ENCODE peak calls at places on chromosomes 6 and 20, in five cellular contexts. N, F, S, Z and P are unnamed samples.

GRCh38 chr6:105886066-105886811 is 199.9 kb upstream of the PRDM1 start:
- DNase-seq in N (no peak), F (no peak), S (no peak), Z (no peak), P (no peak)

GRCh38 chr6:139644821-139645220 is 270.4 kb upstream of the CITED2 start:
- DNase-seq in N (no peak), F (peak; percentile 5), S (no peak), Z (no peak), P (peak; percentile 64)

GRCh38 chr6:109925060-109925459 is 53.1 kb upstream of the GPR6 start:
- DNase-seq in N (no peak), F (peak; percentile 32), S (no peak), Z (no peak), P (no peak)

GRCh38 chr20:46939031-46939430 is 44.4 kb downstream of the EYA2 start:
- DNase-seq in N (no peak), F (no peak), S (no peak), Z (no peak), P (no peak)

GRCh38 chr6:136831873-136832562 is 9.6 kb downstream of the PEX7 start:
- DNase-seq in N (no peak), F (no peak), S (no peak), Z (no peak), P (no peak)

GRCh38 chr6:122069933-122070332 is 329.5 kb upstream of the HSF2 start:
- DNase-seq in N (no peak), F (no peak), S (no peak), Z (no peak), P (no peak)

GRCh38 chr20:48702388-48703041 is 125.3 kb downstream of the PREX1 start:
- DNase-seq in N (no peak), F (no peak), S (no peak), Z (no peak), P (no peak)

GRCh38 chr6:6007311-6008113 is 787 bp upstream of the NRN1 start:
- DNase-seq in N (no peak), F (peak; percentile 50), S (no peak), Z (no peak), P (no peak)

GRCh38 chr6:1200706-1201105 is 111.2 kb upstream of the FOXQ1 start:
- DNase-seq in N (no peak), F (no peak), S (no peak), Z (no peak), P (no peak)

GRCh38 chr6:141986457-141986856 is 146.3 kb upstream of the GJE1 start:
- DNase-seq in N (no peak), F (no peak), S (no peak), Z (no peak), P (no peak)

GRCh38 chr20:8464368-8464767 is 332.3 kb downstream of the PLCB1 start:
- DNase-seq in N (no peak), F (no peak), S (no peak), Z (no peak), P (no peak)

GRCh38 chr20:13863244-13863643 is 78.4 kb downstream of the NDUFAF5 start:
- DNase-seq in N (no peak), F (no peak), S (no peak), Z (no peak), P (no peak)

GRCh38 chr6:2839982-2840793 is 1.5 kb downstream of the SERPINB1 start:
- DNase-seq in N (no peak), F (no peak), S (no peak), Z (no peak), P (no peak)

GRCh38 chr20:11901127-11901526 is 16.6 kb upstream of the BTBD3 start:
- DNase-seq in N (no peak), F (no peak), S (no peak), Z (no peak), P (no peak)

GRCh38 chr20:46324960-46325703 is 16.8 kb upstream of the CDH22 start:
- DNase-seq in N (no peak), F (peak; percentile 38), S (no peak), Z (no peak), P (no peak)

GRCh38 chr6:151436814-151437213 is 15.1 kb downstream of the RMND1 start:
- DNase-seq in N (no peak), F (no peak), S (no peak), Z (no peak), P (no peak)

GRCh38 chr6:106458021-106458986 is 97.8 kb downstream of the CRYBG1 start:
- DNase-seq in N (no peak), F (no peak), S (no peak), Z (no peak), P (no peak)

GRCh38 chr6:123641497-123641896 is 4.7 kb upstream of the TRDN start:
- DNase-seq in N (no peak), F (no peak), S (no peak), Z (no peak), P (no peak)

GRCh38 chr6:17446713-17447112 is 53.3 kb downstream of the CAP2 start:
- DNase-seq in N (no peak), F (no peak), S (no peak), Z (no peak), P (no peak)

GRCh38 chr6:55601120-55601519 is 22.1 kb upstream of the HMGCLL1 start:
- DNase-seq in N (no peak), F (no peak), S (no peak), Z (no peak), P (no peak)

GRCh38 chr6:106511274-106512047 is 117.8 kb downstream of the RTN4IP1 start:
- DNase-seq in N (no peak), F (peak; percentile 44), S (peak; percentile 39), Z (peak; percentile 21), P (no peak)

GRCh38 chr6:33483678-33484077 is 29.3 kb downstream of the ZBTB9 start:
- DNase-seq in N (no peak), F (no peak), S (no peak), Z (no peak), P (no peak)

GRCh38 chr6:33477864-33478263 is 23.5 kb downstream of the ZBTB9 start:
- DNase-seq in N (no peak), F (no peak), S (no peak), Z (no peak), P (no peak)

DNA sequence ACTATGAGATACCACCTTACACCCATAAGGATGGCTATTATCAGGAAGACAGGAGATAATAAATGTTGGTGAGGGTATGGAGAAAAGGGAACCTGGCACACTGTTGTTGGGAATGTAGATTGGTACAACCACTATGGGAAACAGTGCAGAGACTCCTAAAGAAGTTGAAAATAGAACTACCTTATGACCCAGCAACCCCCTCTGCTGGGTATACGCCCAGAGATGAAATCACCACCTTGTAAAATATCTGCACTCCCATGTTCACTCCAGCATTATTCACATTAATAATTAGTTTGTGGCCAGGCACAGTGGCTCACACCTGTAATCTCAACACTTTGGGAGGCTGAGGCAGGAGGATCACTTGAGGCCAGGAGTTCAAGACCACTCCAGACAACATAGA is 26.8 kb downstream of the ZBTB9 start:
- DNase-seq in N (no peak), F (no peak), S (no peak), Z (no peak), P (no peak)
- TF ChIP-seq CTCF in N (no peak), F (no peak), S (no peak), Z (no peak), P (no peak)

GRCh38 chr20:25209400-25209799 is 13.9 kb downstream of the ENTPD6 start:
- DNase-seq in N (no peak), F (no peak), S (no peak), Z (no peak), P (no peak)
- H3K36me3 ChIP-seq in N (peaks cover 54% of the 10 kb centered on the region), F (peaks cover 14% of the 10 kb centered on the region), S (no peaks in the 10 kb centered on the region), Z (no peaks in the 10 kb centered on the region), P (no peaks in the 10 kb centered on the region)

DNA sequence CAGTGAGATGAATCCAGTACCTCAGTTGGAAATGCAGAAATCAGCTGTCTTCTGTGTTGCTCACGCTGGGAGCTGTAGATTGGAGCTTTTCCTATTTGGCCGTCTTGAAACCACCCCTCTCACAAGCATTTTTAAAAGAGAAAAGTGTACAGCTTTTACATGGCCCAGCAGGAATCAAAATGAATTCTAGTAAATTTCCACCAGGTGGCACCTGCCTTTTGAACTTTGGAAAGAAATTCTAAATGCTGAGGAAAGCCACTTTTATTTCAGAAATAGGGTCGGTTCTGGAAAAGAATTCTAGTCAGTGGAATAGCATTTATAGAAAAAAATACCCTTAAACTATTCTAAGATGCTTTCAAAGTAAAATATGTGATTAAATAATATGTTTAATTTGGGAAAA is 647.8 kb downstream of the CD109 start:
- DNase-seq in N (no peak), F (no peak), S (no peak), Z (no peak), P (no peak)
- TF ChIP-seq CTCF in N (no peak), F (peak; percentile 30), S (no peak), Z (no peak), P (no peak)

GRCh38 chr20:53569005-53569404 is 24.6 kb downstream of the ZNF217 start:
- DNase-seq in N (no peak), F (no peak), S (no peak), Z (no peak), P (no peak)
- H3K36me3 ChIP-seq in N (peaks cover 93% of the 10 kb centered on the region), F (peaks cover 60% of the 10 kb centered on the region), S (peaks cover 2% of the 10 kb centered on the region), Z (no peaks in the 10 kb centered on the region), P (no peaks in the 10 kb centered on the region)

DNA sequence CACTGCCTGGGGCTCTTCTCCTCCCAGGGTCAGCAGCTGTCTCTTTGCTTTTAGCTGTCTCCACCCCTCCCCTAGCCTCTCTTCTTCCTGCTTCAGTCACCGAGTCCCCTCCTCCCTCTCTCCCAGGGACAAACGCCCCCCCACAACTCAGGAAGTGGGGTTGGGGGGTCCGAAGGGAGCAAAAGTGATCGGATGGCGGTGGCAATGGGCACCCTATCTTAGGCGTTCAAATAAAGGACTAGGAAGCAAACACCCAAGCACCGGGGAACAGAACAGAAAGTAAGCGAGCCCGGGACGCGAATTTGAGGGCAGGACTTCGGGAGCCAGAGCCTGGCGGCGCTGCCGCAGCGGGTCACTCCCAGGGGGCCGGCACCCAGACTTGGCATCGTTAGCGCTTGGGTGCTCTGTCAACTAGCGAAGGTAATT is 951 bp upstream of the ITPR3 start:
- DNase-seq in N (no peak), F (no peak), S (peak; percentile 63), Z (peak; percentile 46), P (no peak)
- TF ChIP-seq CTCF in N (no peak), F (no peak), S (no peak), Z (no peak), P (no peak)

DNA sequence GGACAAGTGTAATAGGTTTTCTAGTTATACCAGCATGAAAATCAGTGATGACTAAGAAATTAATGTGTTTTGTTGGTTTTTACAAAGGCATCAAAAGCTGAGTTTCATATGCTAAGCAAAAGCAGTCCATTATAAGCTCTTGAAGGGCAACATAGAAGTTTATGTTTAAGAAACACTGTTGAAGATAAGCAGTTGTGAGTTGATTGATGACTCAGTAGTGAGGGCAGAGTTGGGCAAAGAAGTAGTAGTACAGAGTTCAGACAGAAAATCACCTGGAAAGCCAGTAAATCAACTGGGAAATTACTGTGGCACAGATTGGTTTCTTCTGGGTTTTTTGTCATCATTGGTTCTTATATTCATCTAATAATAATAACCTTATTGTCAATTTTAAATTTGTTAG is 78.0 kb upstream of the SMIM8 start:
- DNase-seq in N (no peak), F (no peak), S (no peak), Z (no peak), P (no peak)
- H3K36me3 ChIP-seq in N (peaks cover 76% of the 10 kb centered on the region), F (peaks cover 30% of the 10 kb centered on the region), S (no peaks in the 10 kb centered on the region), Z (no peaks in the 10 kb centered on the region), P (no peaks in the 10 kb centered on the region)

GRCh38 chr20:38338849-38339520 is 7.3 kb upstream of the LBP start:
- DNase-seq in N (no peak), F (peak; percentile 60), S (no peak), Z (no peak), P (no peak)
- TF ChIP-seq CTCF in N (peak; percentile 49), F (peak; percentile 35), S (no peak), Z (no peak), P (no peak)